ENCODE peak calls at places on chromosomes 1 and 21, in eight cellular contexts. One of them, this sample, is unnamed.

GRCh38 chr1:204359474-204360255 is at the start of gene PLEKHA6:
- DNase-seq in T-helper 1 cell: no peak
- DNase-seq in CD8-positive, alpha-beta memory T cell: no peak
- DNase-seq in activated naive CD4-positive, alpha-beta T cell treated with Interleukin-2 at 50 U/mL for 16 hours: no peak
- DNase-seq in WTC11: no peak
- DNase-seq in HTR-8/SVneo: peak; percentile 65
- DNase-seq in RCC 7860: no peak
- DNase-seq in NCI-H2029: no peak
- DNase-seq in this sample: peak; percentile 93

GRCh38 chr1:227775841-227776240 is 39.6 kb upstream of the PRSS38 start:
- DNase-seq in CD8-positive, alpha-beta memory T cell: no peak
- DNase-seq in HTR-8/SVneo: no peak
- DNase-seq in T-helper 1 cell: no peak
- DNase-seq in NCI-H2029: no peak
- DNase-seq in RCC 7860: no peak
- DNase-seq in WTC11: no peak
- DNase-seq in activated naive CD4-positive, alpha-beta T cell treated with Interleukin-2 at 50 U/mL for 16 hours: no peak
- DNase-seq in this sample: no peak

GRCh38 chr1:8481650-8482380 is 163.9 kb downstream of the SLC45A1 start:
- DNase-seq in activated naive CD4-positive, alpha-beta T cell treated with Interleukin-2 at 50 U/mL for 16 hours: no peak
- DNase-seq in CD8-positive, alpha-beta memory T cell: no peak
- DNase-seq in RCC 7860: peak; percentile 18
- DNase-seq in NCI-H2029: no peak
- DNase-seq in T-helper 1 cell: no peak
- DNase-seq in WTC11: no peak
- DNase-seq in HTR-8/SVneo: no peak
- DNase-seq in this sample: no peak

GRCh38 chr1:145927916-145928647 is 798 bp upstream of the RBM8A start:
- DNase-seq in WTC11: no peak
- DNase-seq in NCI-H2029: no peak
- DNase-seq in activated naive CD4-positive, alpha-beta T cell treated with Interleukin-2 at 50 U/mL for 16 hours: peak; percentile 9
- DNase-seq in HTR-8/SVneo: no peak
- DNase-seq in RCC 7860: no peak
- DNase-seq in T-helper 1 cell: no peak
- DNase-seq in CD8-positive, alpha-beta memory T cell: peak; percentile 4
- DNase-seq in this sample: no peak

GRCh38 chr1:172609528-172609927 is 49.4 kb upstream of the FASLG start:
- DNase-seq in T-helper 1 cell: no peak
- DNase-seq in activated naive CD4-positive, alpha-beta T cell treated with Interleukin-2 at 50 U/mL for 16 hours: no peak
- DNase-seq in WTC11: no peak
- DNase-seq in RCC 7860: peak; percentile 29
- DNase-seq in NCI-H2029: no peak
- DNase-seq in CD8-positive, alpha-beta memory T cell: peak; percentile 26
- DNase-seq in HTR-8/SVneo: no peak
- DNase-seq in this sample: no peak

GRCh38 chr1:44217809-44218410 is 4.6 kb downstream of the DMAP1 start:
- DNase-seq in WTC11: peak; percentile 90
- DNase-seq in CD8-positive, alpha-beta memory T cell: peak; percentile 38
- DNase-seq in HTR-8/SVneo: peak; percentile 48
- DNase-seq in T-helper 1 cell: peak; percentile 64
- DNase-seq in NCI-H2029: peak; percentile 83
- DNase-seq in RCC 7860: peak; percentile 41
- DNase-seq in activated naive CD4-positive, alpha-beta T cell treated with Interleukin-2 at 50 U/mL for 16 hours: peak; percentile 79
- DNase-seq in this sample: peak; percentile 35

GRCh38 chr1:211036701-211037494 is 97.0 kb downstream of the KCNH1 start:
- DNase-seq in NCI-H2029: no peak
- DNase-seq in T-helper 1 cell: no peak
- DNase-seq in RCC 7860: peak; percentile 92
- DNase-seq in WTC11: no peak
- DNase-seq in HTR-8/SVneo: peak; percentile 80
- DNase-seq in activated naive CD4-positive, alpha-beta T cell treated with Interleukin-2 at 50 U/mL for 16 hours: no peak
- DNase-seq in CD8-positive, alpha-beta memory T cell: no peak
- DNase-seq in this sample: no peak

GRCh38 chr21:33199516-33200217 is 30.1 kb upstream of the IFNAR2 start:
- DNase-seq in NCI-H2029: peak; percentile 90
- DNase-seq in T-helper 1 cell: peak; percentile 81
- DNase-seq in CD8-positive, alpha-beta memory T cell: peak; percentile 74
- DNase-seq in WTC11: peak; percentile 56
- DNase-seq in RCC 7860: peak; percentile 76
- DNase-seq in activated naive CD4-positive, alpha-beta T cell treated with Interleukin-2 at 50 U/mL for 16 hours: peak; percentile 80
- DNase-seq in HTR-8/SVneo: peak; percentile 79
- DNase-seq in this sample: peak; percentile 73

GRCh38 chr1:231315887-231316286 is 21.8 kb downstream of the EXOC8 start:
- DNase-seq in activated naive CD4-positive, alpha-beta T cell treated with Interleukin-2 at 50 U/mL for 16 hours: peak; percentile 41
- DNase-seq in HTR-8/SVneo: peak; percentile 23
- DNase-seq in CD8-positive, alpha-beta memory T cell: no peak
- DNase-seq in RCC 7860: no peak
- DNase-seq in T-helper 1 cell: peak; percentile 22
- DNase-seq in WTC11: peak; percentile 80
- DNase-seq in NCI-H2029: no peak
- DNase-seq in this sample: no peak

GRCh38 chr1:84077476-84078107 is 66.5 kb upstream of the PRKACB start:
- DNase-seq in RCC 7860: peak; percentile 65
- DNase-seq in CD8-positive, alpha-beta memory T cell: peak; percentile 80
- DNase-seq in HTR-8/SVneo: peak; percentile 77
- DNase-seq in activated naive CD4-positive, alpha-beta T cell treated with Interleukin-2 at 50 U/mL for 16 hours: peak; percentile 70
- DNase-seq in WTC11: peak; percentile 73
- DNase-seq in NCI-H2029: peak; percentile 62
- DNase-seq in T-helper 1 cell: peak; percentile 33
- DNase-seq in this sample: peak; percentile 42

GRCh38 chr1:7410156-7410555 is 360.9 kb upstream of the VAMP3 start:
- DNase-seq in CD8-positive, alpha-beta memory T cell: no peak
- DNase-seq in HTR-8/SVneo: no peak
- DNase-seq in NCI-H2029: no peak
- DNase-seq in WTC11: peak; percentile 2
- DNase-seq in activated naive CD4-positive, alpha-beta T cell treated with Interleukin-2 at 50 U/mL for 16 hours: no peak
- DNase-seq in RCC 7860: no peak
- DNase-seq in T-helper 1 cell: no peak
- DNase-seq in this sample: no peak

GRCh38 chr1:235503333-235504121 is 725 bp downstream of the B3GALNT2 start:
- DNase-seq in WTC11: peak; percentile 63
- DNase-seq in NCI-H2029: peak; percentile 5
- DNase-seq in HTR-8/SVneo: peak; percentile 29
- DNase-seq in RCC 7860: peak; percentile 31
- DNase-seq in CD8-positive, alpha-beta memory T cell: peak; percentile 7
- DNase-seq in T-helper 1 cell: peak; percentile 15
- DNase-seq in activated naive CD4-positive, alpha-beta T cell treated with Interleukin-2 at 50 U/mL for 16 hours: no peak
- DNase-seq in this sample: peak; percentile 7

GRCh38 chr21:45942011-45942546 is 39.5 kb upstream of the COL6A1 start:
- DNase-seq in RCC 7860: no peak
- DNase-seq in CD8-positive, alpha-beta memory T cell: no peak
- DNase-seq in HTR-8/SVneo: no peak
- DNase-seq in T-helper 1 cell: no peak
- DNase-seq in WTC11: no peak
- DNase-seq in NCI-H2029: no peak
- DNase-seq in activated naive CD4-positive, alpha-beta T cell treated with Interleukin-2 at 50 U/mL for 16 hours: no peak
- DNase-seq in this sample: no peak

GRCh38 chr1:58649555-58649954 is 50.3 kb downstream of the MYSM1 start:
- DNase-seq in WTC11: no peak
- DNase-seq in CD8-positive, alpha-beta memory T cell: no peak
- DNase-seq in HTR-8/SVneo: no peak
- DNase-seq in T-helper 1 cell: peak; percentile 3
- DNase-seq in RCC 7860: no peak
- DNase-seq in NCI-H2029: peak; percentile 65
- DNase-seq in activated naive CD4-positive, alpha-beta T cell treated with Interleukin-2 at 50 U/mL for 16 hours: no peak
- DNase-seq in this sample: no peak

GRCh38 chr1:203754455-203754864 is 10.5 kb upstream of the LAX1 start:
- DNase-seq in T-helper 1 cell: no peak
- DNase-seq in RCC 7860: no peak
- DNase-seq in CD8-positive, alpha-beta memory T cell: no peak
- DNase-seq in WTC11: no peak
- DNase-seq in NCI-H2029: no peak
- DNase-seq in HTR-8/SVneo: no peak
- DNase-seq in activated naive CD4-positive, alpha-beta T cell treated with Interleukin-2 at 50 U/mL for 16 hours: peak; percentile 29
- DNase-seq in this sample: no peak

GRCh38 chr21:34536820-34537219 is 24.8 kb upstream of the KCNE1 start:
- DNase-seq in T-helper 1 cell: no peak
- DNase-seq in activated naive CD4-positive, alpha-beta T cell treated with Interleukin-2 at 50 U/mL for 16 hours: no peak
- DNase-seq in RCC 7860: peak; percentile 42
- DNase-seq in HTR-8/SVneo: no peak
- DNase-seq in NCI-H2029: no peak
- DNase-seq in CD8-positive, alpha-beta memory T cell: no peak
- DNase-seq in WTC11: no peak
- DNase-seq in this sample: no peak

GRCh38 chr1:221435510-221435909 is 306.4 kb downstream of the DUSP10 start:
- DNase-seq in activated naive CD4-positive, alpha-beta T cell treated with Interleukin-2 at 50 U/mL for 16 hours: no peak
- DNase-seq in T-helper 1 cell: no peak
- DNase-seq in NCI-H2029: peak; percentile 47
- DNase-seq in WTC11: no peak
- DNase-seq in HTR-8/SVneo: peak; percentile 56
- DNase-seq in RCC 7860: peak; percentile 69
- DNase-seq in CD8-positive, alpha-beta memory T cell: peak; percentile 29
- DNase-seq in this sample: no peak

GRCh38 chr1:1148569-1148968 is 25.1 kb upstream of the TTLL10 start:
- DNase-seq in NCI-H2029: no peak
- DNase-seq in T-helper 1 cell: no peak
- DNase-seq in HTR-8/SVneo: no peak
- DNase-seq in WTC11: no peak
- DNase-seq in CD8-positive, alpha-beta memory T cell: no peak
- DNase-seq in activated naive CD4-positive, alpha-beta T cell treated with Interleukin-2 at 50 U/mL for 16 hours: no peak
- DNase-seq in RCC 7860: no peak
- DNase-seq in this sample: no peak